ENCODE peak calls at places on chromosomes 11 and 22, in seven cellular contexts. One of them, this sample, is unnamed.

GRCh38 chr11:76551400-76551799 is 106.6 kb downstream of the EMSY start:
- DNase-seq in GM12891: no peak
- DNase-seq in SK-N-SH: no peak
- DNase-seq in HepG2: no peak
- DNase-seq in K562: no peak
- DNase-seq in H1: no peak
- DNase-seq in GM12878: no peak
- DNase-seq in this sample: no peak

GRCh38 chr11:69130586-69131566 is 24.9 kb upstream of the SMIM38 start:
- DNase-seq in GM12891: no peak
- DNase-seq in SK-N-SH: no peak
- DNase-seq in HepG2: no peak
- DNase-seq in K562: no peak
- DNase-seq in H1: no peak
- DNase-seq in GM12878: no peak
- DNase-seq in this sample: no peak

GRCh38 chr11:80307676-80308075 is 866.8 kb upstream of the TENM4 start:
- DNase-seq in GM12891: no peak
- DNase-seq in SK-N-SH: no peak
- DNase-seq in HepG2: no peak
- DNase-seq in K562: no peak
- DNase-seq in H1: no peak
- DNase-seq in GM12878: no peak
- DNase-seq in this sample: no peak

GRCh38 chr11:1882265-1883238 is 9.1 kb downstream of the PRR33 start:
- DNase-seq in GM12891: peak
- DNase-seq in SK-N-SH: peak
- DNase-seq in HepG2: peak
- DNase-seq in K562: peak
- DNase-seq in H1: peak
- DNase-seq in GM12878: no peak
- DNase-seq in this sample: peak

GRCh38 chr11:101445761-101446160 is 138.0 kb downstream of the TRPC6 start:
- DNase-seq in GM12891: no peak
- DNase-seq in SK-N-SH: no peak
- DNase-seq in HepG2: no peak
- DNase-seq in K562: no peak
- DNase-seq in H1: no peak
- DNase-seq in GM12878: no peak
- DNase-seq in this sample: no peak

GRCh38 chr11:118625036-118625690 is 17.7 kb downstream of the PHLDB1 start:
- DNase-seq in GM12891: no peak
- DNase-seq in SK-N-SH: no peak
- DNase-seq in HepG2: no peak
- DNase-seq in K562: no peak
- DNase-seq in H1: no peak
- DNase-seq in GM12878: no peak
- DNase-seq in this sample: no peak

GRCh38 chr11:1807628-1807995 is 27.2 kb upstream of the SYT8 start:
- DNase-seq in GM12891: no peak
- DNase-seq in SK-N-SH: no peak
- DNase-seq in HepG2: no peak
- DNase-seq in K562: no peak
- DNase-seq in H1: no peak
- DNase-seq in GM12878: no peak
- DNase-seq in this sample: no peak

GRCh38 chr22:22702159-22702873 is 57.9 kb downstream of the GGTLC2 start:
- DNase-seq in GM12891: no peak
- DNase-seq in SK-N-SH: no peak
- DNase-seq in HepG2: no peak
- DNase-seq in K562: peak
- DNase-seq in H1: no peak
- DNase-seq in GM12878: no peak
- DNase-seq in this sample: no peak

GRCh38 chr11:72004515-72005346 is 6.0 kb downstream of the IL18BP start:
- DNase-seq in GM12891: no peak
- DNase-seq in SK-N-SH: no peak
- DNase-seq in HepG2: no peak
- DNase-seq in K562: no peak
- DNase-seq in H1: no peak
- DNase-seq in GM12878: no peak
- DNase-seq in this sample: no peak

GRCh38 chr11:64650923-64651523 is 60.0 kb downstream of the SLC22A12 start:
- DNase-seq in GM12891: no peak
- DNase-seq in SK-N-SH: no peak
- DNase-seq in HepG2: no peak
- DNase-seq in K562: peak
- DNase-seq in H1: peak
- DNase-seq in GM12878: no peak
- DNase-seq in this sample: no peak

GRCh38 chr11:69354545-69354897 is 60.6 kb downstream of the MYEOV start:
- DNase-seq in GM12891: no peak
- DNase-seq in SK-N-SH: no peak
- DNase-seq in HepG2: no peak
- DNase-seq in K562: no peak
- DNase-seq in H1: no peak
- DNase-seq in GM12878: no peak
- DNase-seq in this sample: no peak

GRCh38 chr22:35098921-35099320 is 33.0 kb downstream of the ISX start:
- DNase-seq in GM12891: no peak
- DNase-seq in SK-N-SH: no peak
- DNase-seq in HepG2: no peak
- DNase-seq in K562: no peak
- DNase-seq in H1: no peak
- DNase-seq in GM12878: no peak
- DNase-seq in this sample: no peak

GRCh38 chr11:2428322-2428795 is 16.0 kb downstream of the TRPM5 start:
- DNase-seq in GM12891: peak
- DNase-seq in SK-N-SH: peak
- DNase-seq in HepG2: peak
- DNase-seq in K562: peak
- DNase-seq in H1: peak
- DNase-seq in GM12878: no peak
- DNase-seq in this sample: peak

GRCh38 chr11:57567512-57568329 is at the start of gene UBE2L6:
- DNase-seq in GM12891: peak
- DNase-seq in SK-N-SH: peak
- DNase-seq in HepG2: no peak
- DNase-seq in K562: peak
- DNase-seq in H1: peak
- DNase-seq in GM12878: no peak
- DNase-seq in this sample: peak

GRCh38 chr22:42080287-42080686 is 787 bp downstream of the SMDT1 start:
- DNase-seq in GM12891: no peak
- DNase-seq in SK-N-SH: peak
- DNase-seq in HepG2: no peak
- DNase-seq in K562: peak
- DNase-seq in H1: no peak
- DNase-seq in GM12878: no peak
- DNase-seq in this sample: no peak

GRCh38 chr22:16608931-16609330 is 16.3 kb upstream of the CCT8L2 start:
- DNase-seq in GM12891: no peak
- DNase-seq in SK-N-SH: no peak
- DNase-seq in HepG2: no peak
- DNase-seq in K562: no peak
- DNase-seq in H1: no peak
- DNase-seq in GM12878: no peak
- DNase-seq in this sample: no peak

GRCh38 chr22:41654322-41654721 is 33.2 kb downstream of the XRCC6 start:
- DNase-seq in GM12891: no peak
- DNase-seq in SK-N-SH: no peak
- DNase-seq in HepG2: peak
- DNase-seq in K562: no peak
- DNase-seq in H1: no peak
- DNase-seq in GM12878: no peak
- DNase-seq in this sample: no peak

GRCh38 chr11:125348704-125349635 is 147.1 kb downstream of the FEZ1 start:
- DNase-seq in GM12891: peak
- DNase-seq in SK-N-SH: peak
- DNase-seq in HepG2: peak
- DNase-seq in K562: peak
- DNase-seq in H1: peak
- DNase-seq in GM12878: no peak
- DNase-seq in this sample: peak

GRCh38 chr11:61679301-61679700 is 890 bp upstream of the DAGLA start:
- DNase-seq in GM12891: no peak
- DNase-seq in SK-N-SH: no peak
- DNase-seq in HepG2: no peak
- DNase-seq in K562: peak
- DNase-seq in H1: no peak
- DNase-seq in GM12878: no peak
- DNase-seq in this sample: no peak

DNA sequence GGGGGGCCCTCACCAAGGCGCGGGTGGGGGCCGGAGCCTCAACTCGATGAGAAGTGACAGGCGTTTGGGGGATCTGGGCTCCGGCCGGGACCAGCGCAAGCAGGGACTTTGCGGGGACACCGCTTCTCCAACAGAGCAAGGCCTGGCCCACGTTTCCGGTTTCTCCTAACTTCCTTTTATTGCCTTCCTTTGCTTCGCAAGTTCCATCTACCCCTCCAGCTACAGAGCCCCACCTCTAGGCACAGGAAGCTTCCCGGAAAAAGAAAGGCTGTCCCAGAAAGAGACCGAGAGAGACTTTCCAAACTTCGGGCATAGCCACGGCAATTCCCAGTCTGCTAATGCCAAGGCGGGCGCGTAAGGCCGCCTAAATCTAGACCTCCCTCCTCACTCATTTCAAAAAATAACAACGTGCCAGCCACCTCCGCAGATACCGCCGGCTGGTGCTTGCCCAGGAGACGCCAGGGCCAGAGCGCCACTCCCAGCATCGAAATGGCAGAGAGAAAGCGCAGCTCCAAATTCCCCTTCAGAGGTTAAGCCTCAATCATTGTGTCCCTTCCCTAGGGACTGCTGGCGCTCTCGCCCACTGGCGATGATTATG is 6.6 kb downstream of the PAX6 start:
- DNase-seq in GM12891: no peak
- DNase-seq in SK-N-SH: peak
- DNase-seq in HepG2: no peak
- DNase-seq in K562: no peak
- DNase-seq in H1: peak
- DNase-seq in GM12878: no peak
- DNase-seq in this sample: no peak
- TF ChIP-seq TAF1 in GM12891: no peak
- TF ChIP-seq TAF1 in SK-N-SH: no peak
- TF ChIP-seq TAF1 in HepG2: no peak
- TF ChIP-seq TAF1 in K562: no peak
- TF ChIP-seq TAF1 in H1: no peak
- TF ChIP-seq TAF1 in GM12878: no peak
- TF ChIP-seq TAF1 in this sample: no peak

GRCh38 chr11:99376463-99376862 is 355.7 kb downstream of the CNTN5 start:
- DNase-seq in GM12891: no peak
- DNase-seq in SK-N-SH: no peak
- DNase-seq in HepG2: peak
- DNase-seq in K562: no peak
- DNase-seq in H1: no peak
- DNase-seq in GM12878: no peak
- DNase-seq in this sample: no peak
- TF ChIP-seq TAF1 in GM12891: no peak
- TF ChIP-seq TAF1 in SK-N-SH: no peak
- TF ChIP-seq TAF1 in HepG2: no peak
- TF ChIP-seq TAF1 in K562: no peak
- TF ChIP-seq TAF1 in H1: no peak
- TF ChIP-seq TAF1 in GM12878: no peak
- TF ChIP-seq TAF1 in this sample: no peak

GRCh38 chr11:79168530-79169110 is 272.2 kb downstream of the TENM4 start:
- DNase-seq in GM12891: no peak
- DNase-seq in SK-N-SH: no peak
- DNase-seq in HepG2: no peak
- DNase-seq in K562: no peak
- DNase-seq in H1: no peak
- DNase-seq in GM12878: no peak
- DNase-seq in this sample: no peak
- TF ChIP-seq TAF1 in GM12891: no peak
- TF ChIP-seq TAF1 in SK-N-SH: no peak
- TF ChIP-seq TAF1 in HepG2: no peak
- TF ChIP-seq TAF1 in K562: no peak
- TF ChIP-seq TAF1 in H1: no peak
- TF ChIP-seq TAF1 in GM12878: no peak
- TF ChIP-seq TAF1 in this sample: no peak

DNA sequence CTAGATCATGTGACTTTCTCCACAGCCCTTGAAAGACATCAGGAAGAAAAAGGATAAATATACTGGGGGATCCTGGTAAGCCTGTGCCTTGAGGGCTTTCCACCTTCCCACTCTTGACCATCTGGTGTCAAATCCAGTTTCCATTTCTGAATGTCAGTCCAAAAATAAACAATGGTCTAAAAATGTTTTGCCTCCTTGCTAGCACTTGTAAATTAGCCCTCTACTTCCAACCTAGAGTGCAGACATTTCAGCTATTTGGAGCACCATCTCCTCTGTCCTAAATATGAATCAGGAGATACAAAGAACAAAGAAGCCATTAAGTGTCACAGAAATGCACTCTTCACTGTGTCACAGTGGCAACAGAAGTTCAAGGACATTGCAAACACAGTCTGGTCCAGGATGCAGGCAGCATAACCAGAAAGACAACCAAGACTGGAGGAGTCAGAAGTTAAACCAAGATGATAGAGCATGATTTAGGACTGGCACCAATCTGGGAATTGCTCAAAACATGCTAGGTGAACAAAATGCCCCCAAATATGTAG is 88.1 kb downstream of the CCDC34 start:
- DNase-seq in GM12891: no peak
- DNase-seq in SK-N-SH: no peak
- DNase-seq in HepG2: peak
- DNase-seq in K562: no peak
- DNase-seq in H1: no peak
- DNase-seq in GM12878: no peak
- DNase-seq in this sample: no peak
- TF ChIP-seq TAF1 in GM12891: no peak
- TF ChIP-seq TAF1 in SK-N-SH: no peak
- TF ChIP-seq TAF1 in HepG2: no peak
- TF ChIP-seq TAF1 in K562: no peak
- TF ChIP-seq TAF1 in H1: no peak
- TF ChIP-seq TAF1 in GM12878: no peak
- TF ChIP-seq TAF1 in this sample: no peak

GRCh38 chr11:45518096-45518852 is 147.1 kb downstream of the CHST1 start:
- DNase-seq in GM12891: no peak
- DNase-seq in SK-N-SH: no peak
- DNase-seq in HepG2: no peak
- DNase-seq in K562: peak
- DNase-seq in H1: peak
- DNase-seq in GM12878: no peak
- DNase-seq in this sample: no peak
- TF ChIP-seq TAF1 in GM12891: no peak
- TF ChIP-seq TAF1 in SK-N-SH: no peak
- TF ChIP-seq TAF1 in HepG2: no peak
- TF ChIP-seq TAF1 in K562: no peak
- TF ChIP-seq TAF1 in H1: no peak
- TF ChIP-seq TAF1 in GM12878: no peak
- TF ChIP-seq TAF1 in this sample: no peak

GRCh38 chr11:134037093-134037908 is 31.6 kb upstream of the JAM3 start:
- DNase-seq in GM12891: peak
- DNase-seq in SK-N-SH: peak
- DNase-seq in HepG2: no peak
- DNase-seq in K562: peak
- DNase-seq in H1: peak
- DNase-seq in GM12878: peak
- DNase-seq in this sample: no peak
- TF ChIP-seq TAF1 in GM12891: no peak
- TF ChIP-seq TAF1 in SK-N-SH: peak
- TF ChIP-seq TAF1 in HepG2: no peak
- TF ChIP-seq TAF1 in K562: no peak
- TF ChIP-seq TAF1 in H1: no peak
- TF ChIP-seq TAF1 in GM12878: no peak
- TF ChIP-seq TAF1 in this sample: no peak